ENCODE peak calls at places on chromosomes 6 and 20, in five cellular contexts. F is uterus, U is tibial nerve, O is neural progenitor cell, D is foreskin fibroblast. X is an unnamed sample.

GRCh38 chr6:148367418-148368024 is 24.9 kb downstream of the SASH1 start:
- DNase-seq in F (peak; percentile 70), U (peak; percentile 47), O (peak; percentile 15), D (peak; percentile 70), X (peak; percentile 69)

GRCh38 chr20:25065625-25066338 is 7.8 kb upstream of the ACSS1 start:
- DNase-seq in F (peak; percentile 69), U (peak; percentile 51), O (peak; percentile 80), D (peak; percentile 41), X (no peak)

GRCh38 chr6:87968435-87969278 is 79.0 kb upstream of the SPACA1 start:
- DNase-seq in F (no peak), U (no peak), O (peak; percentile 47), D (no peak), X (no peak)

GRCh38 chr6:77502966-77503365 is 39.7 kb upstream of the HTR1B start:
- DNase-seq in F (no peak), U (no peak), O (no peak), D (no peak), X (no peak)

GRCh38 chr6:142929751-142930358 is 15.1 kb downstream of the HIVEP2 start:
- DNase-seq in F (no peak), U (no peak), O (no peak), D (peak; percentile 35), X (no peak)

GRCh38 chr20:14264869-14265268 is 72.5 kb downstream of the FLRT3 start:
- DNase-seq in F (no peak), U (no peak), O (no peak), D (no peak), X (peak; percentile 2)

GRCh38 chr20:52379723-52380336 is 188.3 kb upstream of the ZFP64 start:
- DNase-seq in F (peak; percentile 16), U (no peak), O (peak; percentile 45), D (no peak), X (no peak)

GRCh38 chr6:137666202-137666774 is 172.1 kb upstream of the OLIG3 start:
- DNase-seq in F (no peak), U (no peak), O (no peak), D (no peak), X (no peak)

GRCh38 chr6:81950877-81951276 is 198.4 kb upstream of the TENT5A start:
- DNase-seq in F (no peak), U (no peak), O (no peak), D (peak; percentile 82), X (peak; percentile 38)

GRCh38 chr6:24761851-24762250 is 12.9 kb upstream of the GMNN start:
- DNase-seq in F (no peak), U (no peak), O (no peak), D (no peak), X (no peak)

GRCh38 chr6:2579789-2580570 is 170.7 kb downstream of the MYLK4 start:
- DNase-seq in F (no peak), U (no peak), O (no peak), D (no peak), X (no peak)

GRCh38 chr6:56652994-56653393 is 10.3 kb upstream of the DST start:
- DNase-seq in F (no peak), U (no peak), O (no peak), D (peak; percentile 60), X (no peak)

GRCh38 chr20:53642196-53643030 is 48.8 kb upstream of the ZNF217 start:
- DNase-seq in F (no peak), U (peak; percentile 33), O (peak; percentile 65), D (no peak), X (no peak)

GRCh38 chr20:34108616-34109174 is 3.3 kb downstream of the EIF2S2 start:
- DNase-seq in F (no peak), U (no peak), O (no peak), D (no peak), X (no peak)

GRCh38 chr20:63057133-63058117 is 50.7 kb upstream of the BHLHE23 start:
- DNase-seq in F (no peak), U (no peak), O (no peak), D (no peak), X (no peak)

GRCh38 chr6:34487536-34487935 is 21.7 kb downstream of the PACSIN1 start:
- DNase-seq in F (no peak), U (no peak), O (no peak), D (no peak), X (no peak)

GRCh38 chr6:158730175-158730907 is 80.5 kb downstream of the SYTL3 start:
- DNase-seq in F (no peak), U (no peak), O (peak; percentile 77), D (no peak), X (no peak)

GRCh38 chr6:56450882-56451739 is 191.6 kb downstream of the DST start:
- DNase-seq in F (peak; percentile 72), U (no peak), O (no peak), D (peak; percentile 36), X (no peak)

GRCh38 chr6:44135173-44135748 is 7.9 kb downstream of the TMEM63B start:
- DNase-seq in F (no peak), U (no peak), O (peak; percentile 23), D (no peak), X (no peak)

GRCh38 chr6:44131880-44132279 is 4.5 kb downstream of the TMEM63B start:
- DNase-seq in F (no peak), U (no peak), O (no peak), D (no peak), X (no peak)

GRCh38 chr6:44132476-44132875 is 5.1 kb downstream of the TMEM63B start:
- DNase-seq in F (no peak), U (no peak), O (no peak), D (no peak), X (no peak)

GRCh38 chr6:44133981-44134711 is 6.8 kb downstream of the TMEM63B start:
- DNase-seq in F (no peak), U (no peak), O (peak; percentile 22), D (no peak), X (no peak)

DNA sequence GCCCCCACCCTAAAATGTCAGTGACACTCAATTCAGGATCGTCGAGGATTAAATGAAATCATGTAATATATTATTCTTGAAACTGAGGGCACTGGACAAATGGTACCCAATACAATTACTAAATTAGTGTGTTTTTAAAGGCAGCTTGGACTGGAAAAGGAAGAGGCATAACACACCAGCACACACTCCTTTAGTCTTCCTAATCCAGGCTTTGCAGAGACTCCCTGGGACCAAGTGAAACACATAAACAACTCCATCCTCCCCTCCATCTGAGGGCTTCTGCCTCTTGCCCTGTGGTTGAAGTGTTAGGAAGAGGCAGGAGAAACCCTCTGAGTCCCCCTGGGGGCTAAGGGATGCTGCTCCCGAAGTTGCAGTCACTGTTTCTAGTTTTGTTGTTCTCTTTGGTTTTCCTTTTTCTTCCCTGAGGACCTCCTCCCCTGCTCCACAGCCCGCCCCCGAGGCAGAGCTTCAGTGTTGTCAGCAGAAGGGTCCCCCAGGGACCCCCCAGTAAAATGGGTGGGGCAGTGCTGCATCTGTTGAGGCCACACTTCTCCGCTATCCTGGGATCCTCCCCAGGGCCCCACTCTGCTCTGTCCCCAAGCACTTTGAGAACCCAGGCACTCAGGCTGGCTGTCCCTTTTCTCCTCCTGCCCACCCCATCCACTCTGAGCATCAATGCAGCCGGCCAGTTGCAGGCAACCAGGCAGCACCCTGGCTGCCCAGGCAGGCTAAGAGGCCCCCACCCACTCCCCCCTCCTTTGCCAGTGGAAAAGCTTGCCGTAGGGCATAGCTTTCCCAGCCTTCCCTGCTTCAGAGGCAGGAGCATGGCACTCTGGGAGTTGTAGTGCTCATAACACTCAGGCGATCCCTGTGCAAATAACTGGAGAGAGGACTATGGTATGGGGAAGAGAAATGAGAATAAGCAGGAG is 5.9 kb downstream of the TMEM63B start:
- DNase-seq in F (no peak), U (no peak), O (peak; percentile 71), D (peak; percentile 48), X (no peak)
- TF ChIP-seq CTCF in F (no peak), U (no peak), O (peak; percentile 14), D (peak; percentile 14), X (peak; percentile 4)

GRCh38 chr6:49550413-49551125 is at the start of gene C6orf141:
- DNase-seq in F (no peak), U (no peak), O (peak; percentile 91), D (no peak), X (peak; percentile 52)

GRCh38 chr6:49549691-49550412 is 616 bp upstream of the C6orf141 start:
- DNase-seq in F (no peak), U (no peak), O (peak; percentile 25), D (no peak), X (no peak)

GRCh38 chr6:49548613-49549304 is 1.7 kb upstream of the C6orf141 start:
- DNase-seq in F (no peak), U (no peak), O (peak; percentile 34), D (no peak), X (no peak)

GRCh38 chr6:49543087-49543858 is 7.2 kb upstream of the C6orf141 start:
- DNase-seq in F (no peak), U (no peak), O (no peak), D (no peak), X (no peak)

DNA sequence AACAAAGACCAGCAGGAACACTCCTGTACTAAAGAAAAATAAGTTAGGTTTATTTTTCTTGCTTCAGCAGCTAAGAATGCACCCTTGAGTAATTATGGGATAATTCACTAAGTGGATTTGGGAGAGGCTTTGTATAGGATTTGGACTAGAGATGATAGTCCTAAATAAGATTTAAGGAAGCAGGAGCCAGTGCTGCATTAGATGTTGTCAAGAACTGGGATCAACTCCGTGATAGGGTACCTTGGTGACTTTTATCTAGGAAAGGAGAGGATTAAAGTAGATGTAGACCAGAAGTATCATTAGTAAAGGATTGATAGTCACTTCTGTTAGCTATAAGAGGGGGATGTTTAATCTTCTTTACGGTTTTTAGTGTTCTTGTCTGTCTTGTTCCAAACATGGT is 4.1 kb upstream of the C6orf141 start:
- DNase-seq in F (no peak), U (no peak), O (peak; percentile 21), D (no peak), X (no peak)
- H3K4me3 ChIP-seq in F (no peak overlapping the region), U (no peak overlapping the region), O (no peak overlapping the region), D (no peak overlapping the region), X (no peak overlapping the region)

GRCh38 chr6:48765352-48765961 is 654.5 kb upstream of the PTCHD4 start:
- DNase-seq in F (no peak), U (no peak), O (peak; percentile 77), D (peak; percentile 41), X (peak; percentile 32)
- TF ChIP-seq CTCF in F (no peak), U (no peak), O (peak; percentile 76), D (peak; percentile 50), X (peak; percentile 57)

GRCh38 chr20:36647194-36648121 is 1.5 kb upstream of the SLA2 start:
- DNase-seq in F (no peak), U (no peak), O (peak; percentile 86), D (no peak), X (no peak)

GRCh38 chr20:36644713-36645109 is 1.3 kb downstream of the SLA2 start:
- DNase-seq in F (no peak), U (no peak), O (no peak), D (no peak), X (no peak)

GRCh38 chr20:36646678-36647077 is 682 bp upstream of the SLA2 start:
- DNase-seq in F (no peak), U (no peak), O (no peak), D (no peak), X (no peak)

GRCh38 chr20:36645353-36645752 is 643 bp downstream of the SLA2 start:
- DNase-seq in F (no peak), U (no peak), O (no peak), D (no peak), X (no peak)

DNA sequence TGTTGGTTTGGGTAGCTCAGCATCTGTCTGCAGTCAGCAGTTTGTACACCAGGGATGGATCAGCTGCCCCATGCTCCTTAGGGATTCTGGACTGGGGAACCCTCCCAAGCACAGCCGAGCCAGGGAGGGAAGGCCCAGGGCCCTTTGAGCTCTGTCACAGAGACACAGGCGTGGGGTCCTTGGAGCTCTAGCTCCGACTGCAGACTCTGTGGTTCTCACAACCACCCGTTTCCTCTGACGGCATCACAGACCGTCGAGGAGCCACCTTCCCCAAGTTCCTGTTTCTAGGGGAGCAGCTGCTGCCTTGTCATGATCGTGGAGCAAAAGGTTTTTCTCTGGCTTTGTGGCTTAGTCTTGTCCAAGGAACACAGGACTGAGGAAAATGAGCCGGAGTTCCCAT is at the start of gene SLA2:
- DNase-seq in F (no peak), U (no peak), O (no peak), D (no peak), X (no peak)
- H3K4me3 ChIP-seq in F (no peak within 1 kb of the TSS), U (no peak within 1 kb of the TSS), O (no peak within 1 kb of the TSS), D (no peak within 1 kb of the TSS), X (no peak within 1 kb of the TSS)

X was measured in HFF-Myc.